ENCODE peak calls at places on chromosomes 2 and 18, in four cellular contexts. F is A549, U is K562, A is H1. Q is an unnamed sample.

GRCh38 chr2:223668302-223668998 is 66.3 kb upstream of the SCG2 start:
- DNase-seq in F (no peak), U (no peak), A (no peak), Q (no peak)

GRCh38 chr2:96144481-96145027 is 686 bp downstream of the DUSP2 start:
- DNase-seq in F (no peak), U (no peak), A (no peak), Q (no peak)

GRCh38 chr18:35163736-35164532 is 76.9 kb upstream of the ZNF397 start:
- DNase-seq in F (no peak), U (no peak), A (no peak), Q (no peak)

GRCh38 chr18:41128545-41128944 is 826.5 kb upstream of the PIK3C3 start:
- DNase-seq in F (no peak), U (no peak), A (no peak), Q (no peak)

GRCh38 chr2:74850816-74851566 is 17.1 kb downstream of the HK2 start:
- DNase-seq in F (no peak), U (no peak), A (no peak), Q (no peak)

GRCh38 chr2:212384027-212384426 is 154.6 kb downstream of the ERBB4 start:
- DNase-seq in F (no peak), U (no peak), A (no peak), Q (no peak)

GRCh38 chr2:240369725-240370585 is 65.5 kb upstream of the GPC1 start:
- DNase-seq in F (peak), U (no peak), A (peak), Q (peak)

GRCh38 chr2:55761526-55761925 is 67.9 kb upstream of the PNPT1 start:
- DNase-seq in F (no peak), U (no peak), A (no peak), Q (no peak)

GRCh38 chr2:40281021-40281940 is 170.6 kb downstream of the SLC8A1 start:
- DNase-seq in F (no peak), U (no peak), A (no peak), Q (no peak)

GRCh38 chr2:164115806-164116205 is 380.0 kb upstream of the FIGN start:
- DNase-seq in F (no peak), U (no peak), A (no peak), Q (no peak)

GRCh38 chr2:164112105-164112504 is 376.3 kb upstream of the FIGN start:
- DNase-seq in F (no peak), U (no peak), A (no peak), Q (no peak)

GRCh38 chr2:164109006-164109405 is 373.2 kb upstream of the FIGN start:
- DNase-seq in F (no peak), U (no peak), A (no peak), Q (no peak)

GRCh38 chr2:164110518-164110917 is 374.7 kb upstream of the FIGN start:
- DNase-seq in F (no peak), U (no peak), A (no peak), Q (no peak)

DNA sequence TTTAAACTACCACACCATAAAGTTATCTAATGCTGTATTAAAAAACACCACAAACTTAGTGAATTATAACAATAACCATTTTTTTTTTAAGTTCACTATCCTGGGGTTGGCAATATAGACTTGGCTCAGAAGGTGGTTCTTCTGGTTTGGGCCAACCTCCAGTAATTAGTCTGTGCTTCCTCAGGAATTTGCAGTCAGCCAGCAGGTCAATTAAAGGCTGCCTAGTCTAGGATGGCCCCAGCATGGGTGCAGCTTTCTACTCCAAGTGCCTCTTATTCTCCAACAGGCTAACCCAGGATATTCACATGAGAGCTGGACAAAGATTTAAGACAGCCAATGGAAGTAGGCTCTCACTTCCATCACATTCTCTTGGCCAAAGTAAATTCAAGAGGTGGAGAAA is 379.1 kb upstream of the FIGN start:
- DNase-seq in F (no peak), U (no peak), A (no peak), Q (no peak)
- TF ChIP-seq JUN in F (no peak), U (no peak), A (no peak), Q (no peak)

DNA sequence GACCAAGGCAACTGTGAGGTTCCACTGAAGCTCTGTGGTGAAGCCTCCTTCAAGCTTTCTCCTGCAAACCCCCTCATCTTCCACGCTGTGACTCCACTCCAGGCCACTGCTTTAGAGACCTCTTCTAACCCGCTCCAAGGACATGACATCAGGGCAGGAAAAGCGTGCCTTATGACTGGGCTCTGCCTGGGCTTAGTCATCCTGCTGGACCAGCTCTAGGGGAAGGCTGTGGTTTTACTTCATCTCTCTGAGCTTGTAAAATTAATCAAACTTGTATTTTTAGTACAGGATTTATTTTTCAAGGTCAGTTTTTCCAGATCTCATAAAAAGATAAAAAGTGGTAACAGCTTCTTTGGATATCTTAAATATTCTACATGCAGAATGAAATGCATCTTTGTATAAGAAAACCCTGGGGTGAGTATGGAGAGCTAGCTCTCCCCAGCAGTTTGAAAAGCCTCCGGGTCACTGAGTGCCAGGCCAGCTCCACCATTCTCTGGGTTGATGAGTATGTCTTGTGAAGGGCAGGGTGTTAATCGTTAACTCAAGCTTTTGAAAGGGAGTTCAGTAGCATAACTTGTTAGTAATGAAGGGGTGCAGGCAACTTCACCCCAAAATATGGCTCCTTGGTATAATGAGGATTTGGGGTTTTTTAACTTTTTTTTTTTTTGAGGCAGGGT is 33.1 kb upstream of the YPEL5 start:
- DNase-seq in F (peak), U (no peak), A (no peak), Q (no peak)
- TF ChIP-seq RNF2 in F (no peak), U (no peak), A (no peak), Q (no peak)

GRCh38 chr2:423479-423878 is 135.6 kb upstream of the ALKAL2 start:
- DNase-seq in F (no peak), U (no peak), A (no peak), Q (no peak)
- TF ChIP-seq JUN in F (no peak), U (no peak), A (no peak), Q (no peak)

GRCh38 chr2:1518891-1519530 is 105.7 kb downstream of the TPO start:
- DNase-seq in F (no peak), U (no peak), A (no peak), Q (no peak)
- TF ChIP-seq RNF2 in F (no peak), U (no peak), A (no peak), Q (no peak)

DNA sequence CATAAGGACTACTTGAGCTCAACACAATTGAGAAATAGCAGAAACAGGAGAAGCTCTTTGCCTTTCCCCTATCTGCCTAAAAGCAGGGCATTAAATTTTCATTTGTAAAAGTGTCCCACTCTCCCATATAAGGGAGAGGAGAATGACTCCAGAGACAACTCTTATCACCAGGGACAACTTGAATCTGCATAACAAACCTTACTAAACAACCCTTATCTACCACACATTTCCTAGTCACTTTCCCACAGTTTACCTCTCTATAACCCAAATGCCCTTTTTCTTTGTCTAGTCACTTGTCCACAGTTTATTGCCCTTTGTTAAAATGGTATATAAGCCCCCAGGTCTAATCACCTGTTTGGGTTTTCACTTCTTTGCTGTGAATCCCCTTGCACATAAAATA is 37.5 kb upstream of the PPM1B start:
- DNase-seq in F (no peak), U (no peak), A (no peak), Q (no peak)
- TF ChIP-seq JUN in F (no peak), U (no peak), A (no peak), Q (no peak)

GRCh38 chr18:75128051-75128605 is 80.8 kb downstream of the PTGR3 start:
- DNase-seq in F (no peak), U (no peak), A (no peak), Q (no peak)

GRCh38 chr18:75127143-75128021 is 81.6 kb downstream of the PTGR3 start:
- DNase-seq in F (no peak), U (no peak), A (no peak), Q (peak)

GRCh38 chr18:75124967-75125358 is 84.0 kb downstream of the PTGR3 start:
- DNase-seq in F (no peak), U (no peak), A (no peak), Q (no peak)

GRCh38 chr18:75124551-75124950 is 84.4 kb downstream of the PTGR3 start:
- DNase-seq in F (no peak), U (no peak), A (no peak), Q (no peak)

GRCh38 chr18:75125359-75126331 is 83.3 kb downstream of the PTGR3 start:
- DNase-seq in F (no peak), U (no peak), A (peak), Q (peak)
- TF ChIP-seq RNF2 in F (no peak), U (no peak), A (no peak), Q (no peak)

DNA sequence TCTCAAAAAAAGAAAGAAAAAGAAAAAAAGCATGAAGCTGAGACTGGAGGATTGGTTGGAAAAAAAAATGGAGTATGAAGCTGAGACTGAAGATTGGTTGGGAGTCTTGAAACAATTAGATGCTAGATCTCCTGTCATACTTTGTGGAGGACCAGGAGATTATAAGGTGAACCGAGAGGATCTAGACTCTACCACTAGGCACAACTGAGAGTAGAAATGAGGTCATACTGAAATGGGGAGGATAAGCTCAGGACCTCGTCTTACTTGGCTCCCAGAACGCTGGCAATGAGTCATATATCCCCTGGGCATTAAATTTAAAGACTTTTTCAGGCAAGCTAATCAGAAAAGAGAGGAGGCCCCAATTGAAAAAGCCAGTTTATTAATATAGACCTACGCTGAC is 3.3 kb upstream of the ORC2 start:
- DNase-seq in F (peak), U (peak), A (no peak), Q (no peak)
- TF ChIP-seq JUN in F (no peak), U (peak), A (no peak), Q (no peak)

DNA sequence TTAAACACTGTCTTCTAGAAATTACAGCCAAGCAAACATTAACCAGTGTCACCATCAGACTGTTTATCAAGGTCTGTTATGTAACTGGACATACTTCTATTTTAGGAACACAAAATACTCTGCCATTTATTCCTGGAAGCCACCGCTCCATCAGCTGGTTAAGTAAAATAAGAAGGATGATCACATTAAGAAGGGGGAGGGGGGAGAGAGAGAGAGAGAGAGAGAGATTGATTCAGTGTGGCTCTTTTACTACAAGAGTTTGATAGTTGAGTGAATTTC is 47.9 kb downstream of the MBP start:
- DNase-seq in F (no peak), U (no peak), A (no peak), Q (no peak)
- TF ChIP-seq RNF2 in F (no peak), U (no peak), A (no peak), Q (no peak)

Q was measured in HepG2.